ENCODE peak calls at places on chromosomes 1 and 21, in nine cellular contexts. One of them, this sample, is unnamed.

GRCh38 chr1:184191181-184191601 is 139.7 kb downstream of the TSEN15 start:
- DNase-seq in H1: no peak
- DNase-seq in RWPE1: no peak
- DNase-seq in thoracic aorta: no peak
- DNase-seq in Peyer's patch: no peak
- DNase-seq in esophagus muscularis mucosa: no peak
- DNase-seq in colonic mucosa: peak
- DNase-seq in brain microvascular endothelial cell: peak
- DNase-seq in A549: no peak
- DNase-seq in this sample: no peak

GRCh38 chr1:38047603-38048146 is 1.1 kb upstream of the POU3F1 start:
- DNase-seq in thoracic aorta: no peak
- DNase-seq in brain microvascular endothelial cell: no peak
- DNase-seq in esophagus muscularis mucosa: no peak
- DNase-seq in H1: no peak
- DNase-seq in RWPE1: no peak
- DNase-seq in colonic mucosa: no peak
- DNase-seq in A549: no peak
- DNase-seq in Peyer's patch: no peak
- DNase-seq in this sample: peak

GRCh38 chr1:172399369-172400072 is 21.0 kb upstream of the C1orf105 start:
- DNase-seq in H1: no peak
- DNase-seq in esophagus muscularis mucosa: no peak
- DNase-seq in brain microvascular endothelial cell: peak
- DNase-seq in Peyer's patch: no peak
- DNase-seq in RWPE1: peak
- DNase-seq in thoracic aorta: peak
- DNase-seq in A549: peak
- DNase-seq in colonic mucosa: peak
- DNase-seq in this sample: peak

GRCh38 chr1:46761740-46762139 is 37.1 kb upstream of the CYP4B1 start:
- DNase-seq in colonic mucosa: no peak
- DNase-seq in A549: no peak
- DNase-seq in RWPE1: no peak
- DNase-seq in H1: no peak
- DNase-seq in brain microvascular endothelial cell: no peak
- DNase-seq in thoracic aorta: no peak
- DNase-seq in Peyer's patch: no peak
- DNase-seq in esophagus muscularis mucosa: no peak
- DNase-seq in this sample: no peak

GRCh38 chr1:30636621-30637020 is 86.8 kb downstream of the MATN1 start:
- DNase-seq in colonic mucosa: no peak
- DNase-seq in brain microvascular endothelial cell: no peak
- DNase-seq in RWPE1: no peak
- DNase-seq in A549: no peak
- DNase-seq in thoracic aorta: no peak
- DNase-seq in H1: no peak
- DNase-seq in esophagus muscularis mucosa: no peak
- DNase-seq in Peyer's patch: no peak
- DNase-seq in this sample: no peak

GRCh38 chr21:46393451-46393940 is 65.2 kb upstream of the DIP2A start:
- DNase-seq in colonic mucosa: no peak
- DNase-seq in H1: no peak
- DNase-seq in esophagus muscularis mucosa: no peak
- DNase-seq in RWPE1: no peak
- DNase-seq in thoracic aorta: no peak
- DNase-seq in A549: no peak
- DNase-seq in brain microvascular endothelial cell: no peak
- DNase-seq in Peyer's patch: no peak
- DNase-seq in this sample: no peak

GRCh38 chr1:66893712-66894111 is 30.9 kb downstream of the DNAI4 start:
- DNase-seq in colonic mucosa: no peak
- DNase-seq in brain microvascular endothelial cell: no peak
- DNase-seq in H1: no peak
- DNase-seq in A549: no peak
- DNase-seq in Peyer's patch: no peak
- DNase-seq in esophagus muscularis mucosa: no peak
- DNase-seq in thoracic aorta: no peak
- DNase-seq in RWPE1: no peak
- DNase-seq in this sample: no peak

GRCh38 chr1:48718116-48718630 is 58.5 kb downstream of the BEND5 start:
- DNase-seq in RWPE1: no peak
- DNase-seq in H1: no peak
- DNase-seq in thoracic aorta: no peak
- DNase-seq in Peyer's patch: no peak
- DNase-seq in colonic mucosa: no peak
- DNase-seq in A549: no peak
- DNase-seq in esophagus muscularis mucosa: no peak
- DNase-seq in brain microvascular endothelial cell: no peak
- DNase-seq in this sample: no peak

GRCh38 chr1:76826072-76826827 is 41.0 kb upstream of the ST6GALNAC5 start:
- DNase-seq in H1: no peak
- DNase-seq in esophagus muscularis mucosa: no peak
- DNase-seq in Peyer's patch: no peak
- DNase-seq in colonic mucosa: no peak
- DNase-seq in thoracic aorta: no peak
- DNase-seq in brain microvascular endothelial cell: peak
- DNase-seq in A549: no peak
- DNase-seq in RWPE1: peak
- DNase-seq in this sample: peak

GRCh38 chr1:179883739-179884138 is 1.7 kb downstream of the TOR1AIP1 start:
- DNase-seq in RWPE1: peak
- DNase-seq in brain microvascular endothelial cell: no peak
- DNase-seq in esophagus muscularis mucosa: no peak
- DNase-seq in A549: no peak
- DNase-seq in thoracic aorta: no peak
- DNase-seq in colonic mucosa: no peak
- DNase-seq in H1: no peak
- DNase-seq in Peyer's patch: no peak
- DNase-seq in this sample: peak

GRCh38 chr21:46035809-46036695 is 54.5 kb downstream of the COL6A1 start:
- DNase-seq in RWPE1: no peak
- DNase-seq in brain microvascular endothelial cell: peak
- DNase-seq in esophagus muscularis mucosa: no peak
- DNase-seq in Peyer's patch: no peak
- DNase-seq in H1: no peak
- DNase-seq in A549: no peak
- DNase-seq in thoracic aorta: no peak
- DNase-seq in colonic mucosa: no peak
- DNase-seq in this sample: no peak

GRCh38 chr1:155208656-155209372 is at the start of gene MTX1:
- DNase-seq in thoracic aorta: peak
- DNase-seq in Peyer's patch: peak
- DNase-seq in esophagus muscularis mucosa: peak
- DNase-seq in colonic mucosa: peak
- DNase-seq in RWPE1: peak
- DNase-seq in brain microvascular endothelial cell: peak
- DNase-seq in A549: peak
- DNase-seq in H1: no peak
- DNase-seq in this sample: peak

DNA sequence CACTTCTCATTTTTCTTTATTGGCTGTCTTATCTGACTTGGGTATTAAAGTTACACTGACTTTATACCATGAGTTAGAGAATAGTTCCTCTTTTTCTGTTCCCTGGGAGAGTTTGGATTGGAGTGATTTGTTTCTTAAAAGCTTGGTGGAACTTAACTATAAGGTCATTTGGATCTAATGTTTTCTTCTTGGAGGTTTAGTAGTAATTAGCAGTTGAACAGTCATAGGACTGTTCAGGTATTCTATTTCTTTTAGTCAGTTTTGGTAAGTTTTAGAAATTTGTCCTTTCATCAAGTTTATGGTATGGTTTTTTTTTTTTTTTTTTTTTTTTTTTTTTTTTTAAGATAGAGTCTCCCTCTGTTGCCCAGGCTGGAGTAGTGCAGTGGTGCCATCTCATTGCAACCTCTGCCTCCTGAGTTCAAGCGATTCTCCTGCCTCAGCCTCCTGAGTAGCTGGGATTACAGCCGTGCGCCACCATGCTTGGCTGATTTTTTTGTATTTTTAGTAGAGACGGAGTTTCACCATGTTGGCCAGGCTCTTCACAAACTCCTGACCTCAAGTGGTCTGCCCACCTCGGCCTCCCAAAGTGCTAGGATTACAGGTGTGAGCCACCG is 6.3 kb downstream of the TTC3 start:
- DNase-seq in Peyer's patch: no peak
- DNase-seq in esophagus muscularis mucosa: no peak
- DNase-seq in colonic mucosa: no peak
- DNase-seq in A549: no peak
- DNase-seq in thoracic aorta: no peak
- DNase-seq in brain microvascular endothelial cell: no peak
- DNase-seq in RWPE1: no peak
- DNase-seq in H1: no peak
- DNase-seq in this sample: no peak
- TF ChIP-seq CTCF in Peyer's patch: no peak
- TF ChIP-seq CTCF in esophagus muscularis mucosa: peak
- TF ChIP-seq CTCF in colonic mucosa: peak
- TF ChIP-seq CTCF in A549: no peak
- TF ChIP-seq CTCF in thoracic aorta: no peak
- TF ChIP-seq CTCF in brain microvascular endothelial cell: peak
- TF ChIP-seq CTCF in RWPE1: no peak
- TF ChIP-seq CTCF in H1: no peak
- TF ChIP-seq CTCF in this sample: peak

DNA sequence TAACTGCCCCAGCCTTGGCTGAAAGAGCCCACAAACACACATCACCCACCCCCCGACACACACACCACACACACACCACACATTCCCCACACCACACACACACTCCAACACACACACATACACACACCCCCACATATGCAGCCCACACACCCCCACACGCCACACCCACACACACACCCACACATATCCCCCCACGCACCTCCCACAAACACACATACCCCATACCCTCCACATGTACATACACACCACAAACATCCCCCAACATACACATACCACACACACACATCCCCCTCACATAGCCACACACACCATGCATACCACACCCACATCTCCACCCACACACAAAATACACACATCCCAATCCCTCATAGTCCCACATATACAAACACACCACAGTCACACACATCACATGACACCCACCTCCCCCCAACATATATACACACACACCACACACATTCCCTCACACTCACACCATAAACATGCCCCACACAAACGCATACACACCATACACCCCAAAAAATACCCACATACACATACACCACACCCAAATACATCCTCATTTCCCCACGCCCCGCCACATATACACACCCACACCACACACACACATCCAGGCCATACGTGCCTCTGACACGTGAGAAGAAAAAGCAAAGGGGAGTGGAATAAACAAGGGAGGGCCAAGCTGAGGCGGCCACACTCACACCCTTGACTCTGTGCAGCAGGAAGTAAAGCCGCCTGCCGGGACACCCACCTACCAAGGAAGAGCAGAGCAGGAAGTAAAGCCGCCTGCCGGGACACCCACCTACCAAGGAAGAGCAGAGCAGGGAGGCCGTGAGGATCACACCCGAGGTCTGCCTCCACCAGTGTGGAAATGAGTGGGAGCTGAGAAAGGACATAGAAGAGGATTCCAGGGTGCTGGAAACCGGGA is 53.7 kb downstream of the HSF2BP start:
- DNase-seq in brain microvascular endothelial cell: no peak
- DNase-seq in A549: no peak
- DNase-seq in H1: no peak
- DNase-seq in thoracic aorta: no peak
- DNase-seq in colonic mucosa: no peak
- DNase-seq in RWPE1: no peak
- DNase-seq in Peyer's patch: no peak
- DNase-seq in esophagus muscularis mucosa: no peak
- DNase-seq in this sample: no peak
- H3K27ac ChIP-seq in brain microvascular endothelial cell: no peak
- H3K27ac ChIP-seq in A549: peak
- H3K27ac ChIP-seq in H1: no peak
- H3K27ac ChIP-seq in thoracic aorta: no peak
- H3K27ac ChIP-seq in colonic mucosa: no peak
- H3K27ac ChIP-seq in RWPE1: peak
- H3K27ac ChIP-seq in Peyer's patch: no peak
- H3K27ac ChIP-seq in esophagus muscularis mucosa: no peak
- H3K27ac ChIP-seq in this sample: no peak

DNA sequence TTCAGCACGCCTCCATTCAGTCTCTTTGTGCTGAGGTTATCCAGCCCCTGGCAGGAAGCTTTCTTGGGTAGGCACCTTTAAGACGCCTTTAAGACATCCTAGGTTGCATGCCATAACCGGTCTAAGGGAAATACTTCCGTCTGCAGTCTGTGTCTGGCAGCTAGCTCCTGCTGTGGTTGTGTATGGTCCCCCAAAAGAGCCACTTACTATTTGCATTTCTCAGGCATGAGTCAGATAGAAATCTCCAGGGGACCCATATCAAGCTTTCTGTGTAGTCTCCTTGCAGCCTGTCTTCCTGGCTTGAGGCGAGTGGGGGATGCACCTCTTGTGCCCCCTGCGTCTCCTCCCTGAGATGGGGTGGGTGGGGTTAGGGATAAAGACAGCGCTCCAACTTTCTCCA is 10.0 kb upstream of the RYR2 start:
- DNase-seq in RWPE1: no peak
- DNase-seq in colonic mucosa: no peak
- DNase-seq in Peyer's patch: no peak
- DNase-seq in A549: peak
- DNase-seq in brain microvascular endothelial cell: peak
- DNase-seq in thoracic aorta: no peak
- DNase-seq in H1: peak
- DNase-seq in esophagus muscularis mucosa: peak
- DNase-seq in this sample: no peak
- TF ChIP-seq CTCF in RWPE1: no peak
- TF ChIP-seq CTCF in colonic mucosa: no peak
- TF ChIP-seq CTCF in Peyer's patch: no peak
- TF ChIP-seq CTCF in A549: no peak
- TF ChIP-seq CTCF in brain microvascular endothelial cell: no peak
- TF ChIP-seq CTCF in thoracic aorta: no peak
- TF ChIP-seq CTCF in H1: no peak
- TF ChIP-seq CTCF in esophagus muscularis mucosa: no peak
- TF ChIP-seq CTCF in this sample: no peak

GRCh38 chr1:12022036-12022435 is 2.7 kb downstream of the MIIP start:
- DNase-seq in H1: no peak
- DNase-seq in Peyer's patch: no peak
- DNase-seq in colonic mucosa: no peak
- DNase-seq in RWPE1: no peak
- DNase-seq in brain microvascular endothelial cell: no peak
- DNase-seq in A549: no peak
- DNase-seq in thoracic aorta: no peak
- DNase-seq in esophagus muscularis mucosa: no peak
- DNase-seq in this sample: no peak

GRCh38 chr1:12015499-12015898 is 3.8 kb upstream of the MIIP start:
- DNase-seq in brain microvascular endothelial cell: no peak
- DNase-seq in esophagus muscularis mucosa: no peak
- DNase-seq in A549: no peak
- DNase-seq in Peyer's patch: no peak
- DNase-seq in RWPE1: no peak
- DNase-seq in colonic mucosa: no peak
- DNase-seq in thoracic aorta: no peak
- DNase-seq in H1: no peak
- DNase-seq in this sample: no peak

GRCh38 chr1:12016182-12016581 is 3.1 kb upstream of the MIIP start:
- DNase-seq in esophagus muscularis mucosa: no peak
- DNase-seq in RWPE1: no peak
- DNase-seq in brain microvascular endothelial cell: no peak
- DNase-seq in A549: no peak
- DNase-seq in colonic mucosa: peak
- DNase-seq in Peyer's patch: no peak
- DNase-seq in thoracic aorta: no peak
- DNase-seq in H1: no peak
- DNase-seq in this sample: no peak

GRCh38 chr1:12021616-12022015 is 2.3 kb downstream of the MIIP start:
- DNase-seq in H1: no peak
- DNase-seq in A549: no peak
- DNase-seq in esophagus muscularis mucosa: no peak
- DNase-seq in RWPE1: no peak
- DNase-seq in brain microvascular endothelial cell: no peak
- DNase-seq in thoracic aorta: no peak
- DNase-seq in Peyer's patch: no peak
- DNase-seq in colonic mucosa: no peak
- DNase-seq in this sample: no peak

GRCh38 chr1:12019858-12020509 is 686 bp downstream of the MIIP start:
- DNase-seq in H1: no peak
- DNase-seq in Peyer's patch: no peak
- DNase-seq in esophagus muscularis mucosa: no peak
- DNase-seq in A549: peak
- DNase-seq in colonic mucosa: peak
- DNase-seq in RWPE1: peak
- DNase-seq in brain microvascular endothelial cell: no peak
- DNase-seq in thoracic aorta: no peak
- DNase-seq in this sample: no peak
- H3K27ac ChIP-seq in H1: peak
- H3K27ac ChIP-seq in Peyer's patch: peak
- H3K27ac ChIP-seq in esophagus muscularis mucosa: peak
- H3K27ac ChIP-seq in A549: peak
- H3K27ac ChIP-seq in colonic mucosa: peak
- H3K27ac ChIP-seq in RWPE1: peak
- H3K27ac ChIP-seq in brain microvascular endothelial cell: peak
- H3K27ac ChIP-seq in thoracic aorta: peak
- H3K27ac ChIP-seq in this sample: peak